ENCODE peak calls at places on chromosomes 1 and 21, in four cellular contexts. One of them, this sample, is unnamed.

GRCh38 chr1:27727126-27727525 is 1.4 kb downstream of the FAM76A start:
- DNase-seq in G401: no peak
- DNase-seq in HEK293T: no peak
- DNase-seq in Caki2: no peak
- DNase-seq in this sample: peak

GRCh38 chr1:20219991-20220390 is 33.7 kb upstream of the PLA2G2C start:
- DNase-seq in Caki2: no peak
- DNase-seq in G401: peak
- DNase-seq in HEK293T: no peak
- DNase-seq in this sample: no peak

GRCh38 chr1:17765444-17766411 is 10.6 kb downstream of the ACTL8 start:
- DNase-seq in HEK293T: no peak
- DNase-seq in G401: no peak
- DNase-seq in Caki2: peak
- DNase-seq in this sample: peak

GRCh38 chr1:158999301-159000069 is 10.2 kb upstream of the IFI16 start:
- DNase-seq in G401: peak
- DNase-seq in HEK293T: no peak
- DNase-seq in Caki2: peak
- DNase-seq in this sample: peak

GRCh38 chr21:27647401-27647800 is 680.5 kb upstream of the ADAMTS5 start:
- DNase-seq in Caki2: no peak
- DNase-seq in HEK293T: no peak
- DNase-seq in G401: no peak
- DNase-seq in this sample: peak

GRCh38 chr1:2073382-2074230 is 23.4 kb downstream of the PRKCZ start:
- DNase-seq in G401: peak
- DNase-seq in HEK293T: no peak
- DNase-seq in Caki2: no peak
- DNase-seq in this sample: peak

GRCh38 chr1:240497908-240498307 is 114.0 kb downstream of the GREM2 start:
- DNase-seq in Caki2: no peak
- DNase-seq in G401: no peak
- DNase-seq in HEK293T: no peak
- DNase-seq in this sample: no peak

GRCh38 chr1:54559771-54560231 is 11.8 kb downstream of the ACOT11 start:
- DNase-seq in G401: peak
- DNase-seq in Caki2: no peak
- DNase-seq in HEK293T: no peak
- DNase-seq in this sample: no peak

GRCh38 chr1:153355445-153356071 is 2.1 kb upstream of the S100A9 start:
- DNase-seq in Caki2: peak
- DNase-seq in HEK293T: peak
- DNase-seq in G401: peak
- DNase-seq in this sample: peak

GRCh38 chr1:65372557-65372956 is 47.9 kb upstream of the LEPR start:
- DNase-seq in Caki2: peak
- DNase-seq in HEK293T: no peak
- DNase-seq in G401: peak
- DNase-seq in this sample: peak

GRCh38 chr1:205915354-205915990 is 27.8 kb downstream of the SLC26A9 start:
- DNase-seq in HEK293T: no peak
- DNase-seq in Caki2: no peak
- DNase-seq in G401: peak
- DNase-seq in this sample: no peak

GRCh38 chr1:176989023-176989422 is 175.5 kb downstream of the ASTN1 start:
- DNase-seq in G401: no peak
- DNase-seq in HEK293T: no peak
- DNase-seq in Caki2: no peak
- DNase-seq in this sample: peak